ENCODE peak calls at places on chromosome 7, in eight cellular contexts. One of them, this sample, is unnamed.

GRCh38 chr7:130288829-130289228 is 4.1 kb upstream of the CPA4 start:
- DNase-seq in A549: no peak
- DNase-seq in IMR-90: no peak
- DNase-seq in esophagus squamous epithelium: no peak
- DNase-seq in GM12892: no peak
- DNase-seq in uterus: no peak
- DNase-seq in breast epithelium: no peak
- DNase-seq in ovary: no peak
- DNase-seq in this sample: no peak

GRCh38 chr7:85115862-85116261 is 71.0 kb downstream of the SEMA3D start:
- DNase-seq in esophagus squamous epithelium: no peak
- DNase-seq in ovary: no peak
- DNase-seq in A549: no peak
- DNase-seq in GM12892: no peak
- DNase-seq in IMR-90: no peak
- DNase-seq in uterus: no peak
- DNase-seq in breast epithelium: no peak
- DNase-seq in this sample: no peak

GRCh38 chr7:3957735-3958491 is 656.9 kb downstream of the SDK1 start:
- DNase-seq in esophagus squamous epithelium: no peak
- DNase-seq in IMR-90: no peak
- DNase-seq in A549: no peak
- DNase-seq in ovary: no peak
- DNase-seq in breast epithelium: no peak
- DNase-seq in GM12892: no peak
- DNase-seq in uterus: no peak
- DNase-seq in this sample: no peak

GRCh38 chr7:13986208-13986607 is 3.3 kb downstream of the ETV1 start:
- DNase-seq in ovary: no peak
- DNase-seq in IMR-90: no peak
- DNase-seq in A549: no peak
- DNase-seq in breast epithelium: no peak
- DNase-seq in GM12892: no peak
- DNase-seq in uterus: no peak
- DNase-seq in esophagus squamous epithelium: no peak
- DNase-seq in this sample: no peak

GRCh38 chr7:25891591-25891990 is 260.4 kb upstream of the NFE2L3 start:
- DNase-seq in esophagus squamous epithelium: no peak
- DNase-seq in A549: no peak
- DNase-seq in GM12892: no peak
- DNase-seq in breast epithelium: no peak
- DNase-seq in uterus: no peak
- DNase-seq in ovary: no peak
- DNase-seq in IMR-90: no peak
- DNase-seq in this sample: no peak

GRCh38 chr7:77537595-77538185 is 595 bp downstream of the PTPN12 start:
- DNase-seq in ovary: peak
- DNase-seq in GM12892: peak
- DNase-seq in IMR-90: no peak
- DNase-seq in esophagus squamous epithelium: no peak
- DNase-seq in A549: peak
- DNase-seq in breast epithelium: no peak
- DNase-seq in uterus: peak
- DNase-seq in this sample: no peak

GRCh38 chr7:33874943-33875342 is 30.4 kb upstream of the BMPER start:
- DNase-seq in ovary: no peak
- DNase-seq in IMR-90: peak
- DNase-seq in A549: no peak
- DNase-seq in GM12892: no peak
- DNase-seq in breast epithelium: no peak
- DNase-seq in uterus: peak
- DNase-seq in esophagus squamous epithelium: no peak
- DNase-seq in this sample: no peak

GRCh38 chr7:49670991-49671390 is 102.4 kb upstream of the VWC2 start:
- DNase-seq in ovary: no peak
- DNase-seq in A549: peak
- DNase-seq in breast epithelium: no peak
- DNase-seq in esophagus squamous epithelium: no peak
- DNase-seq in IMR-90: no peak
- DNase-seq in GM12892: no peak
- DNase-seq in uterus: no peak
- DNase-seq in this sample: peak

GRCh38 chr7:121603886-121604285 is 207.8 kb upstream of the FAM3C start:
- DNase-seq in esophagus squamous epithelium: no peak
- DNase-seq in breast epithelium: no peak
- DNase-seq in ovary: no peak
- DNase-seq in uterus: no peak
- DNase-seq in GM12892: no peak
- DNase-seq in IMR-90: no peak
- DNase-seq in A549: no peak
- DNase-seq in this sample: no peak

GRCh38 chr7:73623798-73624668 is at the start of gene MLXIPL:
- DNase-seq in uterus: peak
- DNase-seq in A549: peak
- DNase-seq in breast epithelium: peak
- DNase-seq in esophagus squamous epithelium: no peak
- DNase-seq in ovary: peak
- DNase-seq in IMR-90: no peak
- DNase-seq in GM12892: peak
- DNase-seq in this sample: no peak
- TF ChIP-seq POLR2A in uterus: no peak
- TF ChIP-seq POLR2A in A549: peak
- TF ChIP-seq POLR2A in breast epithelium: no peak
- TF ChIP-seq POLR2A in esophagus squamous epithelium: no peak
- TF ChIP-seq POLR2A in ovary: no peak
- TF ChIP-seq POLR2A in IMR-90: no peak
- TF ChIP-seq POLR2A in GM12892: no peak
- TF ChIP-seq POLR2A in this sample: no peak

GRCh38 chr7:2629740-2630681 is 1.8 kb upstream of the TTYH3 start:
- DNase-seq in breast epithelium: peak
- DNase-seq in A549: peak
- DNase-seq in uterus: peak
- DNase-seq in IMR-90: peak
- DNase-seq in esophagus squamous epithelium: no peak
- DNase-seq in ovary: no peak
- DNase-seq in GM12892: no peak
- DNase-seq in this sample: peak
- TF ChIP-seq POLR2A in breast epithelium: no peak
- TF ChIP-seq POLR2A in A549: no peak
- TF ChIP-seq POLR2A in uterus: no peak
- TF ChIP-seq POLR2A in IMR-90: no peak
- TF ChIP-seq POLR2A in esophagus squamous epithelium: no peak
- TF ChIP-seq POLR2A in ovary: no peak
- TF ChIP-seq POLR2A in GM12892: no peak
- TF ChIP-seq POLR2A in this sample: no peak

GRCh38 chr7:139059905-139060304 is 24.1 kb upstream of the ZC3HAV1L start:
- DNase-seq in GM12892: no peak
- DNase-seq in esophagus squamous epithelium: no peak
- DNase-seq in uterus: no peak
- DNase-seq in IMR-90: no peak
- DNase-seq in breast epithelium: no peak
- DNase-seq in A549: no peak
- DNase-seq in ovary: no peak
- DNase-seq in this sample: no peak

GRCh38 chr7:139060838-139061237 is 25.0 kb upstream of the ZC3HAV1L start:
- DNase-seq in uterus: no peak
- DNase-seq in esophagus squamous epithelium: no peak
- DNase-seq in IMR-90: peak
- DNase-seq in breast epithelium: no peak
- DNase-seq in ovary: no peak
- DNase-seq in GM12892: no peak
- DNase-seq in A549: no peak
- DNase-seq in this sample: no peak

GRCh38 chr7:139055674-139056073 is 19.8 kb upstream of the ZC3HAV1L start:
- DNase-seq in esophagus squamous epithelium: no peak
- DNase-seq in ovary: no peak
- DNase-seq in GM12892: no peak
- DNase-seq in breast epithelium: no peak
- DNase-seq in IMR-90: no peak
- DNase-seq in A549: no peak
- DNase-seq in uterus: no peak
- DNase-seq in this sample: no peak

GRCh38 chr7:139061416-139061815 is 25.6 kb upstream of the ZC3HAV1L start:
- DNase-seq in ovary: no peak
- DNase-seq in esophagus squamous epithelium: no peak
- DNase-seq in uterus: no peak
- DNase-seq in breast epithelium: no peak
- DNase-seq in IMR-90: peak
- DNase-seq in A549: no peak
- DNase-seq in GM12892: no peak
- DNase-seq in this sample: no peak

GRCh38 chr7:139058963-139059362 is 23.1 kb upstream of the ZC3HAV1L start:
- DNase-seq in GM12892: no peak
- DNase-seq in ovary: no peak
- DNase-seq in esophagus squamous epithelium: no peak
- DNase-seq in A549: no peak
- DNase-seq in breast epithelium: no peak
- DNase-seq in uterus: no peak
- DNase-seq in IMR-90: peak
- DNase-seq in this sample: no peak
- TF ChIP-seq POLR2A in GM12892: no peak
- TF ChIP-seq POLR2A in ovary: no peak
- TF ChIP-seq POLR2A in esophagus squamous epithelium: no peak
- TF ChIP-seq POLR2A in A549: no peak
- TF ChIP-seq POLR2A in breast epithelium: no peak
- TF ChIP-seq POLR2A in uterus: no peak
- TF ChIP-seq POLR2A in IMR-90: no peak
- TF ChIP-seq POLR2A in this sample: no peak

GRCh38 chr7:93632371-93632770 is 57.8 kb upstream of the CALCR start:
- DNase-seq in A549: no peak
- DNase-seq in ovary: no peak
- DNase-seq in IMR-90: no peak
- DNase-seq in uterus: no peak
- DNase-seq in breast epithelium: no peak
- DNase-seq in esophagus squamous epithelium: no peak
- DNase-seq in GM12892: no peak
- DNase-seq in this sample: no peak
- TF ChIP-seq POLR2A in A549: no peak
- TF ChIP-seq POLR2A in ovary: no peak
- TF ChIP-seq POLR2A in IMR-90: no peak
- TF ChIP-seq POLR2A in uterus: no peak
- TF ChIP-seq POLR2A in breast epithelium: no peak
- TF ChIP-seq POLR2A in esophagus squamous epithelium: no peak
- TF ChIP-seq POLR2A in GM12892: no peak
- TF ChIP-seq POLR2A in this sample: no peak

DNA sequence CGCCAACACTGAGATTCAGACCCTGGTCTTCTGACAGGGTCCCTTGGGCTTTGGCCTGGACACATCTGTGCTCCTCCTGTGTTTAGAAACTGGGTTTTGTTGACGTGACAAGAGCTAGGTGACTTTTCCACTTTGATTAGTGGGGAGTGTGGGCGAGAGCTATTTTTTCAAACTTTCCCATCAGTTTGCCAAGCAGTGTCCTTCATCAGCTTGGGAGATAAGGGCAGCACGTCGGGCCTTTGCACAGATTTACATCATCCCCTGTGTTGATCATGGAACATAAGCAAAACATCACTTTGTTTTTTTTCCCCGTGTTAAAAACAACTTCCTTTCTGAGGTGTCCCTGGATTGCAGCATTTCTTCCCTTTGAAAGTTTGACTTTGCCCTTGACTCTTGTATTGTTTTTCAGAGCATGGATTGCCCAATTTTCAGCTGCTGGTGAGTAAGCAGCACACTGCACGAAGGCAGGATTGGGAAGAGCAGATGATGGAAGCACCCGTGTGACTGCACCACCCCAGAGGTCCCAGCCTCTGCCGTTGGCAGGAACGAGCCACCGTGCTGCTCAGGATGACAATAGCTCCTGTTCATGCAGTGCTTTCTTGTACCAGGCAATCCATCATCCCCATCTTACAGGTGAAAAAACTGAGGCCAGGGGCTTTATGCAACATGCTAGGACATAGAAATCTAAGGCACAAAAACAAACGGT is 6.4 kb upstream of the IGFBP1 start:
- DNase-seq in A549: peak
- DNase-seq in ovary: no peak
- DNase-seq in esophagus squamous epithelium: no peak
- DNase-seq in uterus: no peak
- DNase-seq in breast epithelium: no peak
- DNase-seq in IMR-90: peak
- DNase-seq in GM12892: no peak
- DNase-seq in this sample: peak
- TF ChIP-seq POLR2A in A549: no peak
- TF ChIP-seq POLR2A in ovary: no peak
- TF ChIP-seq POLR2A in esophagus squamous epithelium: no peak
- TF ChIP-seq POLR2A in uterus: no peak
- TF ChIP-seq POLR2A in breast epithelium: no peak
- TF ChIP-seq POLR2A in IMR-90: no peak
- TF ChIP-seq POLR2A in GM12892: no peak
- TF ChIP-seq POLR2A in this sample: no peak

GRCh38 chr7:155003215-155003999 is 483 bp upstream of the PAXIP1 start:
- DNase-seq in breast epithelium: peak
- DNase-seq in GM12892: peak
- DNase-seq in uterus: peak
- DNase-seq in ovary: peak
- DNase-seq in esophagus squamous epithelium: peak
- DNase-seq in IMR-90: peak
- DNase-seq in A549: peak
- DNase-seq in this sample: peak
- TF ChIP-seq POLR2A in breast epithelium: peak
- TF ChIP-seq POLR2A in GM12892: peak
- TF ChIP-seq POLR2A in uterus: peak
- TF ChIP-seq POLR2A in ovary: peak
- TF ChIP-seq POLR2A in esophagus squamous epithelium: peak
- TF ChIP-seq POLR2A in IMR-90: no peak
- TF ChIP-seq POLR2A in A549: peak
- TF ChIP-seq POLR2A in this sample: peak

GRCh38 chr7:2634265-2635145 is 2.7 kb downstream of the TTYH3 start:
- DNase-seq in uterus: no peak
- DNase-seq in A549: no peak
- DNase-seq in breast epithelium: no peak
- DNase-seq in GM12892: no peak
- DNase-seq in esophagus squamous epithelium: no peak
- DNase-seq in ovary: no peak
- DNase-seq in IMR-90: no peak
- DNase-seq in this sample: no peak

GRCh38 chr7:2633538-2634264 is 1.9 kb downstream of the TTYH3 start:
- DNase-seq in A549: peak
- DNase-seq in ovary: peak
- DNase-seq in IMR-90: peak
- DNase-seq in uterus: peak
- DNase-seq in breast epithelium: no peak
- DNase-seq in GM12892: no peak
- DNase-seq in esophagus squamous epithelium: no peak
- DNase-seq in this sample: peak

GRCh38 chr7:2632717-2633537 is 1.1 kb downstream of the TTYH3 start:
- DNase-seq in uterus: peak
- DNase-seq in IMR-90: peak
- DNase-seq in esophagus squamous epithelium: no peak
- DNase-seq in GM12892: peak
- DNase-seq in A549: peak
- DNase-seq in ovary: peak
- DNase-seq in breast epithelium: no peak
- DNase-seq in this sample: peak

GRCh38 chr7:2635148-2635668 is 3.4 kb downstream of the TTYH3 start:
- DNase-seq in breast epithelium: no peak
- DNase-seq in IMR-90: no peak
- DNase-seq in GM12892: no peak
- DNase-seq in esophagus squamous epithelium: no peak
- DNase-seq in A549: no peak
- DNase-seq in uterus: no peak
- DNase-seq in ovary: no peak
- DNase-seq in this sample: no peak

GRCh38 chr7:2631924-2632716 is at the start of gene TTYH3:
- DNase-seq in IMR-90: no peak
- DNase-seq in uterus: peak
- DNase-seq in breast epithelium: no peak
- DNase-seq in A549: no peak
- DNase-seq in esophagus squamous epithelium: no peak
- DNase-seq in GM12892: no peak
- DNase-seq in ovary: peak
- DNase-seq in this sample: peak
- TF ChIP-seq POLR2A in IMR-90: no peak
- TF ChIP-seq POLR2A in uterus: peak
- TF ChIP-seq POLR2A in breast epithelium: no peak
- TF ChIP-seq POLR2A in A549: peak
- TF ChIP-seq POLR2A in esophagus squamous epithelium: no peak
- TF ChIP-seq POLR2A in GM12892: no peak
- TF ChIP-seq POLR2A in ovary: peak
- TF ChIP-seq POLR2A in this sample: peak